ENCODE peak calls at places on chromosomes 7 and 10, in four cellular contexts. I, C, L and N are unnamed samples.

GRCh38 chr7:150968056-150968455 is 10.1 kb downstream of the KCNH2 start:
- DNase-seq in I (no peak), C (no peak), L (no peak), N (no peak)

GRCh38 chr10:75860009-75860408 is 428.6 kb downstream of the LRMDA start:
- DNase-seq in I (no peak), C (peak), L (no peak), N (no peak)

GRCh38 chr7:5523052-5523711 is 99.5 kb upstream of the TNRC18 start:
- DNase-seq in I (peak), C (no peak), L (no peak), N (no peak)

GRCh38 chr7:116553168-116553567 is 28.3 kb downstream of the CAV1 start:
- DNase-seq in I (no peak), C (no peak), L (no peak), N (no peak)

GRCh38 chr10:51651063-51651462 is 48.3 kb downstream of the CSTF2T start:
- DNase-seq in I (no peak), C (no peak), L (no peak), N (no peak)

GRCh38 chr10:13769926-13770325 is 183.2 kb downstream of the PRPF18 start:
- DNase-seq in I (no peak), C (no peak), L (no peak), N (no peak)

GRCh38 chr7:135761751-135762488 is 13.3 kb upstream of the FAM180A start:
- DNase-seq in I (no peak), C (no peak), L (no peak), N (peak)

GRCh38 chr10:1171586-1171985 is 115.4 kb downstream of the WDR37 start:
- DNase-seq in I (no peak), C (no peak), L (no peak), N (no peak)

GRCh38 chr10:125926247-125926646 is 29.9 kb downstream of the FANK1 start:
- DNase-seq in I (no peak), C (no peak), L (no peak), N (no peak)

GRCh38 chr7:55018361-55019328 is at the start of gene EGFR:
- DNase-seq in I (peak), C (peak), L (peak), N (peak)

GRCh38 chr7:44313016-44313415 is 12.4 kb downstream of the CAMK2B start:
- DNase-seq in I (no peak), C (no peak), L (no peak), N (no peak)

GRCh38 chr10:113022265-113022664 is 72.2 kb downstream of the TCF7L2 start:
- DNase-seq in I (no peak), C (no peak), L (no peak), N (no peak)

GRCh38 chr10:17607603-17608332 is 9.4 kb downstream of the HACD1 start:
- DNase-seq in I (peak), C (no peak), L (no peak), N (no peak)

GRCh38 chr10:132662186-132662920 is 123.6 kb downstream of the NKX6-2 start:
- DNase-seq in I (no peak), C (peak), L (no peak), N (no peak)

GRCh38 chr10:95266674-95267095 is 24.1 kb downstream of the PDLIM1 start:
- DNase-seq in I (peak), C (no peak), L (no peak), N (no peak)

GRCh38 chr7:18450021-18450420 is 45.5 kb upstream of the HDAC9 start:
- DNase-seq in I (no peak), C (no peak), L (no peak), N (no peak)

GRCh38 chr7:106858618-106859532 is 6.2 kb upstream of the PIK3CG start:
- DNase-seq in I (peak), C (peak), L (peak), N (no peak)

GRCh38 chr7:34298492-34298891 is 359.5 kb upstream of the NPSR1 start:
- DNase-seq in I (no peak), C (no peak), L (no peak), N (no peak)

GRCh38 chr7:3439333-3440030 is 138.4 kb downstream of the SDK1 start:
- DNase-seq in I (peak), C (no peak), L (no peak), N (no peak)

GRCh38 chr10:118324140-118324539 is 18.0 kb downstream of the FAM204A start:
- DNase-seq in I (no peak), C (no peak), L (no peak), N (no peak)

GRCh38 chr7:140212100-140212881 is 35.5 kb upstream of the KDM7A start:
- DNase-seq in I (no peak), C (no peak), L (no peak), N (no peak)

GRCh38 chr7:3028071-3028766 is 15.4 kb downstream of the CARD11 start:
- DNase-seq in I (peak), C (no peak), L (no peak), N (no peak)

GRCh38 chr7:81094952-81095351 is 176.1 kb upstream of the SEMA3C start:
- DNase-seq in I (no peak), C (no peak), L (no peak), N (no peak)

GRCh38 chr10:133131053-133131452 is 29.0 kb upstream of the KNDC1 start:
- DNase-seq in I (no peak), C (no peak), L (peak), N (no peak)

GRCh38 chr10:30816144-30816811 is 186.7 kb upstream of the LYZL2 start:
- DNase-seq in I (no peak), C (peak), L (no peak), N (no peak)

GRCh38 chr7:1647961-1648631 is 22.0 kb upstream of the ELFN1 start:
- DNase-seq in I (no peak), C (no peak), L (no peak), N (no peak)

GRCh38 chr7:51031216-51031615 is 248.5 kb upstream of the GRB10 start:
- DNase-seq in I (no peak), C (no peak), L (no peak), N (no peak)

GRCh38 chr7:44959433-44959951 is 19.3 kb downstream of the MYO1G start:
- DNase-seq in I (no peak), C (no peak), L (no peak), N (no peak)

GRCh38 chr10:49610015-49610734 is at the start of gene SLC18A3:
- DNase-seq in I (no peak), C (no peak), L (no peak), N (no peak)

GRCh38 chr7:159084069-159084801 is 60.4 kb downstream of the VIPR2 start:
- DNase-seq in I (no peak), C (no peak), L (peak), N (no peak)

GRCh38 chr7:114370177-114370576 is 44.4 kb upstream of the FOXP2 start:
- DNase-seq in I (no peak), C (no peak), L (no peak), N (no peak)

GRCh38 chr7:21580073-21580521 is 37.3 kb downstream of the DNAH11 start:
- DNase-seq in I (no peak), C (no peak), L (no peak), N (no peak)

GRCh38 chr10:92204238-92204637 is 86.6 kb downstream of the CPEB3 start:
- DNase-seq in I (no peak), C (no peak), L (no peak), N (no peak)

GRCh38 chr7:36760856-36761762 is 36.8 kb upstream of the AOAH start:
- DNase-seq in I (no peak), C (no peak), L (no peak), N (no peak)

DNA sequence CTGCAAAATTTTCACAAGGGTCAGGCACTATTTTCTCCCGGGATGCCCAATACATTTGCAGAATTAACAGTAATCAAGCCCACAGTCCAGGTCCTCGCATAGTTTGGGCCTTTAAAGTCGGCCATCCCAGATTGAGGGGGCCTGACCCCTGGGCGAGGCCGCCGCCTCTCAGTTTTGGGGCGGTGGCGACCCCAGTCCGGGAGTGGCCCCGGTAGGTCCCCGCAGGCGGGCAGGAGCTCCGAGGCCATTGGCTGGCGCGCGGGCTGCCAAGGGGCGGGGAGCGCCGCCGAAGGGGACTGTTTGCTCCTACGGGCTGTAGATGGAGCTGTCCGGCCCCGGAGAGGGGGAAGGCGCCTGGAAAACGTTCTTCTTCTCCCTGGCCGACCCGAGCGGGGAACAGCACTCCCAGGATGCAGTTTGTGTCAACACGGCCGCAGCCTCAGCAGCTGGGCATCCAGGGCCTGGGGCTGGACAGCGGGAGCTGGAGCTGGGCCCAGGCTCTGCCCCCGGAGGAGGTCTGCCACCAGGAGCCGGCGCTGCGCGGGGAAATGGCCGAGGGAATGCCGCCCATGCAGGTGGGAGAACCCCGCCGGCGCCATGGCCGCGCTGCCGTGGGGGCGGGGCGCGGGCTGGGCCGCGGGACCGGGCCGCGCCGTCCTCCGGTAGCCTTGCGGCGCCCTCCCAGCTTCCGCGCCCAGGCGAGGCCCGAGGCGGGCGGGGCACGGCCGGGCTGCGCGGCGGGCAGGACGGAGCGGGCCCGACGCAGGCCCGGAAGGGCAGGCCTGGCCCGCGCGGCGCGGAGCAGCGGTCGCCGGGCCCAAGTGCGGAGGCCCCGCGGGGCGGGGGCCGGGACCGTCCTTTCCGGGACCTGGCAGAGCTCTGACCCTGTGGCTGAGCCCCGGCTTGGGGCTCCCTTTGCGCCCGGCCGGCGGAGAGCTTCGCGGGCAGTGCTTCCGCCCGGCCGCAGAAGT is at the start of gene ZNF282:
- DNase-seq in I (peak), C (peak), L (peak), N (peak)
- TF ChIP-seq CTCF in I (peak), C (peak), L (no peak), N (no peak)

DNA sequence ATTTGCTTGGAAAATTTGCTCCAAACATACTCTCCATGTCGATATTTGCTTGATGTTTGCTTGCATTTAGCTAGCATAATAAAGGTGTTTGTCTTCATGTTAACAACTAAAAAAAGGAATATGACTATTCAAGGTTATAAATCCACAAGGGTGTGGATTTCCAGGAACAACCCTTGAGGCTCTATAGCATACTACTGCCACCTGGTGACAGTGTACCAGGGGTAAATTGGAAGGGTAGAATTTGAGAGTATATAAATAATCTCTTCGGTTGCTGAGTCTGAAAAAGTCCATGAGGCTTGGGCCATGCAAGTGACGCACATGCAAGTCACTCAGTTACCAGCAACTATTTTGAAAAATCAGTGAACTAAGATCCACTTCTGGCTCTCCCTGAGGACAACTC is 68.4 kb downstream of the SLIT1 start:
- DNase-seq in I (peak), C (no peak), L (no peak), N (no peak)
- TF ChIP-seq CTCF in I (peak), C (no peak), L (no peak), N (peak)

GRCh38 chr7:24125765-24126164 is 158.2 kb upstream of the NPY start:
- DNase-seq in I (no peak), C (no peak), L (no peak), N (no peak)
- TF ChIP-seq CTCF in I (no peak), C (no peak), L (no peak), N (no peak)

DNA sequence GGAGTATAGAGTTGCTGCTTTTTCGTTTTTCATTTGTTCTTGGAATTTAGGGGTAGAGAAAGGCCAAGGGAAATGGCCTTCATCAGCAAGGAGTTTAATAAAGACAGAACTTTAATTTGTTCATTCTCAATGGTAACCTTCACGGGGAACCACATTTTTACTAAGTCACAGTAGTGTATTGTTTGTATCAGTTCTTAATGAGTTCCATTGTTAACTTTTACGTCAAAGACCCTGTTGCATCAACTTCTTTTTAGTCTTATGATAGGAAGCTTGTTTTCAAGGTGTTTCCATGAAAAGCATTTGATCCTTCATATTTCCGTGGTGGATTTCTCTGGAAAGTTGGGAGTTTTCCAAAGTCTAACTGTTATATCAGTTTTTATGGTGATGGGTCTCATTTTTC is 169.9 kb downstream of the CREB5 start:
- DNase-seq in I (no peak), C (no peak), L (no peak), N (no peak)
- TF ChIP-seq CTCF in I (no peak), C (no peak), L (no peak), N (no peak)

DNA sequence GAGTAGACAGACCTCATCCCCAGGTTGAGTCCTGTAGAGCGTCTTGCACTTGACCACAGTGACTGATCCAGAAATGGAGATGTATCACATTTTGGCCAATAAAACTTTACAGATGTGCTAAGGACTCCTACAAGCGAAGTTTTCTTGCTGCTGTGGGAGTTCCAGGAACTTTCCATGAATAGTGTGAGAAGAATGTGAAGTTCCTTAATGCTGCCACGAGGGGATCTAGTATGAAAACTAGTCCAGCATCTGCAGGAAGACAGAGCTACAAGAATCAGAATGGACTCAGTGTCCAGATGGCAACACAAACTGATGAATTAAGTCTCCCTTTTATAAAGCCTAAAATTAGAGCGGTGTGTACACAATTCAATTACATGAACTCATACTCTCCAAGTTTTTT is 14.8 kb upstream of the LSM8 start:
- DNase-seq in I (no peak), C (no peak), L (no peak), N (no peak)
- TF ChIP-seq CTCF in I (no peak), C (no peak), L (no peak), N (no peak)

GRCh38 chr7:68977709-68978108 is 620.6 kb upstream of the AUTS2 start:
- DNase-seq in I (no peak), C (no peak), L (no peak), N (no peak)
- TF ChIP-seq CTCF in I (no peak), C (no peak), L (no peak), N (no peak)

GRCh38 chr10:26727005-26727404 is 29.5 kb downstream of the PDSS1 start:
- DNase-seq in I (no peak), C (no peak), L (no peak), N (no peak)

GRCh38 chr10:26729395-26729794 is 31.9 kb downstream of the PDSS1 start:
- DNase-seq in I (no peak), C (no peak), L (no peak), N (no peak)

GRCh38 chr10:26730548-26730947 is 33.0 kb downstream of the PDSS1 start:
- DNase-seq in I (no peak), C (no peak), L (no peak), N (no peak)

GRCh38 chr10:26725837-26726727 is 28.6 kb downstream of the PDSS1 start:
- DNase-seq in I (peak), C (peak), L (peak), N (peak)

DNA sequence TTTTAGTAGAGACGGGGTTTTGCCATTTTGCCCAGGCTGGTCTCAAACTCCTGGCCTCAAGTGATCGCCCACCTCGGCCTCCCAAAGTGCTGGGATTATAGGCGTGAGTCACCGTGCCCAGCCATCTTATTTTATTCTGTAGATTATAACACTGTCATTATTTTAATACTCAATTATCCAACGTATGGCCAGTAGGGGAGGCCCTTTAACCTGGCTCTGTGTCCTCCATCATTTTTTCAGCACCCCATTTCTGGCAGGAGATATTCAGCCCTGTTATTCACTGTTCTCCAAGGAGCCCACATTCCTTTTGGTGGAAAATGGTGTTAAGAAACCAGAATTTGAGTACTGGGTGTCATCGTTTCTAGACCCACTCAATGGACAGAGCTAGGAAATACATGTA is 31.5 kb downstream of the PDSS1 start:
- DNase-seq in I (no peak), C (no peak), L (no peak), N (no peak)
- TF ChIP-seq CTCF in I (no peak), C (no peak), L (peak), N (no peak)

GRCh38 chr10:88730864-88731263 is 24.8 kb downstream of the LIPK start:
- DNase-seq in I (no peak), C (no peak), L (no peak), N (no peak)

GRCh38 chr10:88725798-88726197 is 19.7 kb downstream of the LIPK start:
- DNase-seq in I (no peak), C (no peak), L (no peak), N (no peak)

GRCh38 chr10:88731296-88731695 is 25.2 kb downstream of the LIPK start:
- DNase-seq in I (peak), C (no peak), L (no peak), N (no peak)

GRCh38 chr10:88733215-88733614 is 26.6 kb upstream of the LIPN start:
- DNase-seq in I (no peak), C (no peak), L (no peak), N (no peak)

GRCh38 chr10:88728107-88728763 is 22.2 kb downstream of the LIPK start:
- DNase-seq in I (no peak), C (no peak), L (no peak), N (peak)
- TF ChIP-seq CTCF in I (peak), C (no peak), L (no peak), N (peak)